ENCODE peak calls at places on chromosomes 1 and 21, in seven cellular contexts. One of them, this sample, is unnamed.

GRCh38 chr1:172421974-172422604 is 1.6 kb downstream of the C1orf105 start:
- DNase-seq in stimulated activated CD4-positive, alpha-beta T cell treated with anti-CD3 and anti-CD28 coated beads, TNF-alpha, amount 100 ng/mL, for 48 hours: no peak
- DNase-seq in stomach: no peak
- DNase-seq in activated CD4-positive, alpha-beta T cell treated with anti-CD3 and anti-CD28 coated beads, Interleukin-2, amount 50 U/mL, for 1 hour: no peak
- DNase-seq in stimulated activated CD8-positive, alpha-beta memory T cell treated with anti-CD3 and anti-CD28 coated beads, Interleukin-15, amount 100 ng/mL, for 4 hours: no peak
- DNase-seq in LHCN-M2: no peak
- DNase-seq in hypothalamus: peak
- DNase-seq in this sample: no peak

GRCh38 chr1:22107126-22107525 is 35.8 kb downstream of the WNT4 start:
- DNase-seq in stimulated activated CD4-positive, alpha-beta T cell treated with anti-CD3 and anti-CD28 coated beads, TNF-alpha, amount 100 ng/mL, for 48 hours: no peak
- DNase-seq in stomach: no peak
- DNase-seq in activated CD4-positive, alpha-beta T cell treated with anti-CD3 and anti-CD28 coated beads, Interleukin-2, amount 50 U/mL, for 1 hour: no peak
- DNase-seq in stimulated activated CD8-positive, alpha-beta memory T cell treated with anti-CD3 and anti-CD28 coated beads, Interleukin-15, amount 100 ng/mL, for 4 hours: no peak
- DNase-seq in LHCN-M2: peak
- DNase-seq in hypothalamus: no peak
- DNase-seq in this sample: no peak

GRCh38 chr21:44365967-44366585 is 12.7 kb downstream of the TRPM2 start:
- DNase-seq in stimulated activated CD4-positive, alpha-beta T cell treated with anti-CD3 and anti-CD28 coated beads, TNF-alpha, amount 100 ng/mL, for 48 hours: no peak
- DNase-seq in stomach: no peak
- DNase-seq in activated CD4-positive, alpha-beta T cell treated with anti-CD3 and anti-CD28 coated beads, Interleukin-2, amount 50 U/mL, for 1 hour: no peak
- DNase-seq in stimulated activated CD8-positive, alpha-beta memory T cell treated with anti-CD3 and anti-CD28 coated beads, Interleukin-15, amount 100 ng/mL, for 4 hours: no peak
- DNase-seq in LHCN-M2: no peak
- DNase-seq in hypothalamus: no peak
- DNase-seq in this sample: no peak

GRCh38 chr1:30407862-30408580 is 315.4 kb downstream of the MATN1 start:
- DNase-seq in stimulated activated CD4-positive, alpha-beta T cell treated with anti-CD3 and anti-CD28 coated beads, TNF-alpha, amount 100 ng/mL, for 48 hours: no peak
- DNase-seq in stomach: peak
- DNase-seq in activated CD4-positive, alpha-beta T cell treated with anti-CD3 and anti-CD28 coated beads, Interleukin-2, amount 50 U/mL, for 1 hour: no peak
- DNase-seq in stimulated activated CD8-positive, alpha-beta memory T cell treated with anti-CD3 and anti-CD28 coated beads, Interleukin-15, amount 100 ng/mL, for 4 hours: no peak
- DNase-seq in LHCN-M2: no peak
- DNase-seq in hypothalamus: no peak
- DNase-seq in this sample: no peak

GRCh38 chr1:45200906-45201500 is 5.4 kb downstream of the ZSWIM5 start:
- DNase-seq in stimulated activated CD4-positive, alpha-beta T cell treated with anti-CD3 and anti-CD28 coated beads, TNF-alpha, amount 100 ng/mL, for 48 hours: no peak
- DNase-seq in stomach: no peak
- DNase-seq in activated CD4-positive, alpha-beta T cell treated with anti-CD3 and anti-CD28 coated beads, Interleukin-2, amount 50 U/mL, for 1 hour: no peak
- DNase-seq in stimulated activated CD8-positive, alpha-beta memory T cell treated with anti-CD3 and anti-CD28 coated beads, Interleukin-15, amount 100 ng/mL, for 4 hours: no peak
- DNase-seq in LHCN-M2: no peak
- DNase-seq in hypothalamus: no peak
- DNase-seq in this sample: no peak

GRCh38 chr1:226881515-226882185 is 11.2 kb downstream of the PSEN2 start:
- DNase-seq in stimulated activated CD4-positive, alpha-beta T cell treated with anti-CD3 and anti-CD28 coated beads, TNF-alpha, amount 100 ng/mL, for 48 hours: no peak
- DNase-seq in stomach: no peak
- DNase-seq in activated CD4-positive, alpha-beta T cell treated with anti-CD3 and anti-CD28 coated beads, Interleukin-2, amount 50 U/mL, for 1 hour: no peak
- DNase-seq in stimulated activated CD8-positive, alpha-beta memory T cell treated with anti-CD3 and anti-CD28 coated beads, Interleukin-15, amount 100 ng/mL, for 4 hours: no peak
- DNase-seq in LHCN-M2: no peak
- DNase-seq in hypothalamus: no peak
- DNase-seq in this sample: no peak

GRCh38 chr1:14913475-14914155 is 239.9 kb upstream of the TMEM51 start:
- DNase-seq in stimulated activated CD4-positive, alpha-beta T cell treated with anti-CD3 and anti-CD28 coated beads, TNF-alpha, amount 100 ng/mL, for 48 hours: no peak
- DNase-seq in stomach: no peak
- DNase-seq in activated CD4-positive, alpha-beta T cell treated with anti-CD3 and anti-CD28 coated beads, Interleukin-2, amount 50 U/mL, for 1 hour: no peak
- DNase-seq in stimulated activated CD8-positive, alpha-beta memory T cell treated with anti-CD3 and anti-CD28 coated beads, Interleukin-15, amount 100 ng/mL, for 4 hours: no peak
- DNase-seq in LHCN-M2: no peak
- DNase-seq in hypothalamus: no peak
- DNase-seq in this sample: no peak

GRCh38 chr1:230773396-230774033 is 26.3 kb downstream of the CAPN9 start:
- DNase-seq in stimulated activated CD4-positive, alpha-beta T cell treated with anti-CD3 and anti-CD28 coated beads, TNF-alpha, amount 100 ng/mL, for 48 hours: no peak
- DNase-seq in stomach: no peak
- DNase-seq in activated CD4-positive, alpha-beta T cell treated with anti-CD3 and anti-CD28 coated beads, Interleukin-2, amount 50 U/mL, for 1 hour: no peak
- DNase-seq in stimulated activated CD8-positive, alpha-beta memory T cell treated with anti-CD3 and anti-CD28 coated beads, Interleukin-15, amount 100 ng/mL, for 4 hours: no peak
- DNase-seq in LHCN-M2: no peak
- DNase-seq in hypothalamus: no peak
- DNase-seq in this sample: no peak

GRCh38 chr1:203968728-203969127 is 104.2 kb upstream of the SOX13 start:
- DNase-seq in stimulated activated CD4-positive, alpha-beta T cell treated with anti-CD3 and anti-CD28 coated beads, TNF-alpha, amount 100 ng/mL, for 48 hours: no peak
- DNase-seq in stomach: no peak
- DNase-seq in activated CD4-positive, alpha-beta T cell treated with anti-CD3 and anti-CD28 coated beads, Interleukin-2, amount 50 U/mL, for 1 hour: no peak
- DNase-seq in stimulated activated CD8-positive, alpha-beta memory T cell treated with anti-CD3 and anti-CD28 coated beads, Interleukin-15, amount 100 ng/mL, for 4 hours: no peak
- DNase-seq in LHCN-M2: no peak
- DNase-seq in hypothalamus: no peak
- DNase-seq in this sample: no peak

GRCh38 chr1:108560430-108561144 is 687 bp downstream of the EEIG2 start:
- DNase-seq in stimulated activated CD4-positive, alpha-beta T cell treated with anti-CD3 and anti-CD28 coated beads, TNF-alpha, amount 100 ng/mL, for 48 hours: peak
- DNase-seq in stomach: peak
- DNase-seq in activated CD4-positive, alpha-beta T cell treated with anti-CD3 and anti-CD28 coated beads, Interleukin-2, amount 50 U/mL, for 1 hour: peak
- DNase-seq in stimulated activated CD8-positive, alpha-beta memory T cell treated with anti-CD3 and anti-CD28 coated beads, Interleukin-15, amount 100 ng/mL, for 4 hours: peak
- DNase-seq in LHCN-M2: peak
- DNase-seq in hypothalamus: peak
- DNase-seq in this sample: peak

GRCh38 chr1:81183157-81183952 is 617.4 kb upstream of the ADGRL2 start:
- DNase-seq in stimulated activated CD4-positive, alpha-beta T cell treated with anti-CD3 and anti-CD28 coated beads, TNF-alpha, amount 100 ng/mL, for 48 hours: no peak
- DNase-seq in stomach: no peak
- DNase-seq in activated CD4-positive, alpha-beta T cell treated with anti-CD3 and anti-CD28 coated beads, Interleukin-2, amount 50 U/mL, for 1 hour: no peak
- DNase-seq in stimulated activated CD8-positive, alpha-beta memory T cell treated with anti-CD3 and anti-CD28 coated beads, Interleukin-15, amount 100 ng/mL, for 4 hours: no peak
- DNase-seq in LHCN-M2: no peak
- DNase-seq in hypothalamus: no peak
- DNase-seq in this sample: no peak

GRCh38 chr1:18182518-18183160 is 75.0 kb downstream of the IGSF21 start:
- DNase-seq in stimulated activated CD4-positive, alpha-beta T cell treated with anti-CD3 and anti-CD28 coated beads, TNF-alpha, amount 100 ng/mL, for 48 hours: no peak
- DNase-seq in stomach: no peak
- DNase-seq in activated CD4-positive, alpha-beta T cell treated with anti-CD3 and anti-CD28 coated beads, Interleukin-2, amount 50 U/mL, for 1 hour: no peak
- DNase-seq in stimulated activated CD8-positive, alpha-beta memory T cell treated with anti-CD3 and anti-CD28 coated beads, Interleukin-15, amount 100 ng/mL, for 4 hours: no peak
- DNase-seq in LHCN-M2: no peak
- DNase-seq in hypothalamus: peak
- DNase-seq in this sample: no peak

GRCh38 chr1:71296551-71296950 is 215.7 kb upstream of the ZRANB2 start:
- DNase-seq in stimulated activated CD4-positive, alpha-beta T cell treated with anti-CD3 and anti-CD28 coated beads, TNF-alpha, amount 100 ng/mL, for 48 hours: no peak
- DNase-seq in stomach: no peak
- DNase-seq in activated CD4-positive, alpha-beta T cell treated with anti-CD3 and anti-CD28 coated beads, Interleukin-2, amount 50 U/mL, for 1 hour: no peak
- DNase-seq in stimulated activated CD8-positive, alpha-beta memory T cell treated with anti-CD3 and anti-CD28 coated beads, Interleukin-15, amount 100 ng/mL, for 4 hours: no peak
- DNase-seq in LHCN-M2: peak
- DNase-seq in hypothalamus: no peak
- DNase-seq in this sample: no peak

GRCh38 chr21:42997053-42997452 is 22.7 kb downstream of the PKNOX1 start:
- DNase-seq in stimulated activated CD4-positive, alpha-beta T cell treated with anti-CD3 and anti-CD28 coated beads, TNF-alpha, amount 100 ng/mL, for 48 hours: no peak
- DNase-seq in stomach: no peak
- DNase-seq in activated CD4-positive, alpha-beta T cell treated with anti-CD3 and anti-CD28 coated beads, Interleukin-2, amount 50 U/mL, for 1 hour: no peak
- DNase-seq in stimulated activated CD8-positive, alpha-beta memory T cell treated with anti-CD3 and anti-CD28 coated beads, Interleukin-15, amount 100 ng/mL, for 4 hours: no peak
- DNase-seq in LHCN-M2: peak
- DNase-seq in hypothalamus: no peak
- DNase-seq in this sample: no peak

GRCh38 chr1:62276791-62277190 is 42.4 kb downstream of the KANK4 start:
- DNase-seq in stimulated activated CD4-positive, alpha-beta T cell treated with anti-CD3 and anti-CD28 coated beads, TNF-alpha, amount 100 ng/mL, for 48 hours: no peak
- DNase-seq in stomach: no peak
- DNase-seq in activated CD4-positive, alpha-beta T cell treated with anti-CD3 and anti-CD28 coated beads, Interleukin-2, amount 50 U/mL, for 1 hour: no peak
- DNase-seq in stimulated activated CD8-positive, alpha-beta memory T cell treated with anti-CD3 and anti-CD28 coated beads, Interleukin-15, amount 100 ng/mL, for 4 hours: no peak
- DNase-seq in LHCN-M2: no peak
- DNase-seq in hypothalamus: no peak
- DNase-seq in this sample: no peak

GRCh38 chr21:45748593-45748992 is 105.1 kb downstream of the PCBP3 start:
- DNase-seq in stimulated activated CD4-positive, alpha-beta T cell treated with anti-CD3 and anti-CD28 coated beads, TNF-alpha, amount 100 ng/mL, for 48 hours: no peak
- DNase-seq in stomach: no peak
- DNase-seq in activated CD4-positive, alpha-beta T cell treated with anti-CD3 and anti-CD28 coated beads, Interleukin-2, amount 50 U/mL, for 1 hour: no peak
- DNase-seq in stimulated activated CD8-positive, alpha-beta memory T cell treated with anti-CD3 and anti-CD28 coated beads, Interleukin-15, amount 100 ng/mL, for 4 hours: no peak
- DNase-seq in LHCN-M2: no peak
- DNase-seq in hypothalamus: no peak
- DNase-seq in this sample: no peak

GRCh38 chr1:51519048-51519856 is at the start of gene EPS15:
- DNase-seq in stimulated activated CD4-positive, alpha-beta T cell treated with anti-CD3 and anti-CD28 coated beads, TNF-alpha, amount 100 ng/mL, for 48 hours: peak
- DNase-seq in stomach: peak
- DNase-seq in activated CD4-positive, alpha-beta T cell treated with anti-CD3 and anti-CD28 coated beads, Interleukin-2, amount 50 U/mL, for 1 hour: peak
- DNase-seq in stimulated activated CD8-positive, alpha-beta memory T cell treated with anti-CD3 and anti-CD28 coated beads, Interleukin-15, amount 100 ng/mL, for 4 hours: peak
- DNase-seq in LHCN-M2: peak
- DNase-seq in hypothalamus: peak
- DNase-seq in this sample: peak

GRCh38 chr1:155300024-155300423 is 1.2 kb downstream of the PKLR start:
- DNase-seq in stimulated activated CD4-positive, alpha-beta T cell treated with anti-CD3 and anti-CD28 coated beads, TNF-alpha, amount 100 ng/mL, for 48 hours: no peak
- DNase-seq in stomach: no peak
- DNase-seq in activated CD4-positive, alpha-beta T cell treated with anti-CD3 and anti-CD28 coated beads, Interleukin-2, amount 50 U/mL, for 1 hour: no peak
- DNase-seq in stimulated activated CD8-positive, alpha-beta memory T cell treated with anti-CD3 and anti-CD28 coated beads, Interleukin-15, amount 100 ng/mL, for 4 hours: no peak
- DNase-seq in LHCN-M2: no peak
- DNase-seq in hypothalamus: no peak
- DNase-seq in this sample: no peak

GRCh38 chr1:46458190-46458589 is 31.4 kb upstream of the DMBX1 start:
- DNase-seq in stimulated activated CD4-positive, alpha-beta T cell treated with anti-CD3 and anti-CD28 coated beads, TNF-alpha, amount 100 ng/mL, for 48 hours: no peak
- DNase-seq in stomach: no peak
- DNase-seq in activated CD4-positive, alpha-beta T cell treated with anti-CD3 and anti-CD28 coated beads, Interleukin-2, amount 50 U/mL, for 1 hour: no peak
- DNase-seq in stimulated activated CD8-positive, alpha-beta memory T cell treated with anti-CD3 and anti-CD28 coated beads, Interleukin-15, amount 100 ng/mL, for 4 hours: no peak
- DNase-seq in LHCN-M2: no peak
- DNase-seq in hypothalamus: no peak
- DNase-seq in this sample: no peak

GRCh38 chr1:225928186-225929175 is 4.4 kb upstream of the PYCR2 start:
- DNase-seq in stimulated activated CD4-positive, alpha-beta T cell treated with anti-CD3 and anti-CD28 coated beads, TNF-alpha, amount 100 ng/mL, for 48 hours: no peak
- DNase-seq in stomach: no peak
- DNase-seq in activated CD4-positive, alpha-beta T cell treated with anti-CD3 and anti-CD28 coated beads, Interleukin-2, amount 50 U/mL, for 1 hour: no peak
- DNase-seq in stimulated activated CD8-positive, alpha-beta memory T cell treated with anti-CD3 and anti-CD28 coated beads, Interleukin-15, amount 100 ng/mL, for 4 hours: no peak
- DNase-seq in LHCN-M2: no peak
- DNase-seq in hypothalamus: no peak
- DNase-seq in this sample: no peak

GRCh38 chr1:7387053-7387861 is 383.8 kb upstream of the VAMP3 start:
- DNase-seq in stimulated activated CD4-positive, alpha-beta T cell treated with anti-CD3 and anti-CD28 coated beads, TNF-alpha, amount 100 ng/mL, for 48 hours: no peak
- DNase-seq in stomach: peak
- DNase-seq in activated CD4-positive, alpha-beta T cell treated with anti-CD3 and anti-CD28 coated beads, Interleukin-2, amount 50 U/mL, for 1 hour: no peak
- DNase-seq in stimulated activated CD8-positive, alpha-beta memory T cell treated with anti-CD3 and anti-CD28 coated beads, Interleukin-15, amount 100 ng/mL, for 4 hours: no peak
- DNase-seq in LHCN-M2: no peak
- DNase-seq in hypothalamus: no peak
- DNase-seq in this sample: no peak

GRCh38 chr1:2316451-2316940 is 74.9 kb downstream of the MORN1 start:
- DNase-seq in stimulated activated CD4-positive, alpha-beta T cell treated with anti-CD3 and anti-CD28 coated beads, TNF-alpha, amount 100 ng/mL, for 48 hours: no peak
- DNase-seq in stomach: no peak
- DNase-seq in activated CD4-positive, alpha-beta T cell treated with anti-CD3 and anti-CD28 coated beads, Interleukin-2, amount 50 U/mL, for 1 hour: no peak
- DNase-seq in stimulated activated CD8-positive, alpha-beta memory T cell treated with anti-CD3 and anti-CD28 coated beads, Interleukin-15, amount 100 ng/mL, for 4 hours: no peak
- DNase-seq in LHCN-M2: peak
- DNase-seq in hypothalamus: no peak
- DNase-seq in this sample: no peak

GRCh38 chr21:31911138-31911907 is 38.5 kb downstream of the HUNK start:
- DNase-seq in stimulated activated CD4-positive, alpha-beta T cell treated with anti-CD3 and anti-CD28 coated beads, TNF-alpha, amount 100 ng/mL, for 48 hours: no peak
- DNase-seq in stomach: no peak
- DNase-seq in activated CD4-positive, alpha-beta T cell treated with anti-CD3 and anti-CD28 coated beads, Interleukin-2, amount 50 U/mL, for 1 hour: no peak
- DNase-seq in stimulated activated CD8-positive, alpha-beta memory T cell treated with anti-CD3 and anti-CD28 coated beads, Interleukin-15, amount 100 ng/mL, for 4 hours: no peak
- DNase-seq in LHCN-M2: no peak
- DNase-seq in hypothalamus: no peak
- DNase-seq in this sample: no peak